ENCODE peak calls at places on chromosomes 13 and 19, in six cellular contexts. C, B, H, U, O and A are unnamed samples.

GRCh38 chr19:58563034-58563573 is 4.7 kb upstream of the UBE2M start:
- DNase-seq in C (peak; percentile 23), B (no peak), H (no peak), U (no peak), O (peak; percentile 68), A (no peak)

GRCh38 chr13:97196340-97196739 is 25.8 kb upstream of the MBNL2 start:
- DNase-seq in C (no peak), B (no peak), H (no peak), U (no peak), O (no peak), A (no peak)

GRCh38 chr13:30169442-30169841 is 137.9 kb downstream of the KATNAL1 start:
- DNase-seq in C (no peak), B (no peak), H (no peak), U (no peak), O (no peak), A (no peak)

GRCh38 chr19:14106840-14107239 is 10.7 kb downstream of the PRKACA start:
- DNase-seq in C (peak; percentile 41), B (no peak), H (no peak), U (no peak), O (no peak), A (no peak)

GRCh38 chr13:20702945-20703784 is at the start of gene IL17D:
- DNase-seq in C (no peak), B (no peak), H (peak; percentile 44), U (no peak), O (peak; percentile 79), A (peak; percentile 60)

GRCh38 chr13:111874981-111875380 is 192.0 kb upstream of the SOX1 start:
- DNase-seq in C (no peak), B (no peak), H (no peak), U (no peak), O (peak; percentile 18), A (no peak)

GRCh38 chr19:19551862-19552192 is 13.8 kb downstream of the CILP2 start:
- DNase-seq in C (no peak), B (no peak), H (no peak), U (no peak), O (no peak), A (no peak)

GRCh38 chr19:32691952-32692726 is 518 bp downstream of the NUDT19 start:
- DNase-seq in C (peak; percentile 71), B (peak; percentile 75), H (peak; percentile 67), U (peak; percentile 85), O (peak; percentile 85), A (peak; percentile 85)

GRCh38 chr13:35566340-35566739 is 89.9 kb upstream of the MAB21L1 start:
- DNase-seq in C (no peak), B (peak; percentile 5), H (no peak), U (no peak), O (no peak), A (peak; percentile 20)

GRCh38 chr13:79451500-79451962 is 29.4 kb upstream of the NDFIP2 start:
- DNase-seq in C (no peak), B (peak; percentile 96), H (peak; percentile 92), U (peak; percentile 41), O (peak; percentile 58), A (peak; percentile 97)

GRCh38 chr13:21747456-21747855 is 76.6 kb downstream of the FGF9 start:
- DNase-seq in C (no peak), B (no peak), H (no peak), U (no peak), O (no peak), A (no peak)

GRCh38 chr19:22616659-22617058 is 17.5 kb upstream of the ZNF492 start:
- DNase-seq in C (no peak), B (no peak), H (no peak), U (no peak), O (no peak), A (no peak)

GRCh38 chr13:111906306-111906705 is 160.6 kb upstream of the SOX1 start:
- DNase-seq in C (no peak), B (no peak), H (no peak), U (no peak), O (no peak), A (no peak)

GRCh38 chr19:45468159-45468651 is 409 bp downstream of the FOSB start:
- DNase-seq in C (no peak), B (no peak), H (no peak), U (no peak), O (peak; percentile 73), A (peak; percentile 57)

GRCh38 chr19:45076029-45076850 is at the start of gene ZNF296:
- DNase-seq in C (peak; percentile 71), B (peak; percentile 31), H (no peak), U (peak; percentile 84), O (peak; percentile 94), A (peak; percentile 86)

GRCh38 chr13:44302233-44302632 is 71.4 kb upstream of the SERP2 start:
- DNase-seq in C (no peak), B (peak; percentile 96), H (no peak), U (no peak), O (no peak), A (no peak)

GRCh38 chr13:88857256-88857655 is 1186.1 kb downstream of the SLITRK5 start:
- DNase-seq in C (no peak), B (no peak), H (no peak), U (no peak), O (no peak), A (no peak)

GRCh38 chr19:37817180-37817911 is 38.0 kb upstream of the ZNF573 start:
- DNase-seq in C (peak; percentile 86), B (peak; percentile 50), H (no peak), U (no peak), O (peak; percentile 95), A (peak; percentile 75)

GRCh38 chr19:2242811-2243210 is 6.2 kb downstream of the SF3A2 start:
- DNase-seq in C (no peak), B (no peak), H (no peak), U (no peak), O (no peak), A (no peak)

GRCh38 chr13:111043575-111043982 is 71.5 kb upstream of the ARHGEF7 start:
- DNase-seq in C (peak; percentile 45), B (peak; percentile 64), H (no peak), U (no peak), O (no peak), A (peak; percentile 84)

GRCh38 chr19:15248106-15248505 is 15.9 kb upstream of the EPHX3 start:
- DNase-seq in C (no peak), B (no peak), H (no peak), U (no peak), O (no peak), A (no peak)

GRCh38 chr19:18225702-18226468 is at the start of gene PDE4C:
- DNase-seq in C (peak; percentile 70), B (no peak), H (no peak), U (no peak), O (peak; percentile 72), A (peak; percentile 27)

GRCh38 chr19:41967056-41967783 is 8.1 kb upstream of the RABAC1 start:
- DNase-seq in C (no peak), B (no peak), H (no peak), U (no peak), O (no peak), A (no peak)

GRCh38 chr19:5949792-5950305 is 28.1 kb downstream of the RANBP3 start:
- DNase-seq in C (peak; percentile 65), B (no peak), H (no peak), U (no peak), O (no peak), A (no peak)

DNA sequence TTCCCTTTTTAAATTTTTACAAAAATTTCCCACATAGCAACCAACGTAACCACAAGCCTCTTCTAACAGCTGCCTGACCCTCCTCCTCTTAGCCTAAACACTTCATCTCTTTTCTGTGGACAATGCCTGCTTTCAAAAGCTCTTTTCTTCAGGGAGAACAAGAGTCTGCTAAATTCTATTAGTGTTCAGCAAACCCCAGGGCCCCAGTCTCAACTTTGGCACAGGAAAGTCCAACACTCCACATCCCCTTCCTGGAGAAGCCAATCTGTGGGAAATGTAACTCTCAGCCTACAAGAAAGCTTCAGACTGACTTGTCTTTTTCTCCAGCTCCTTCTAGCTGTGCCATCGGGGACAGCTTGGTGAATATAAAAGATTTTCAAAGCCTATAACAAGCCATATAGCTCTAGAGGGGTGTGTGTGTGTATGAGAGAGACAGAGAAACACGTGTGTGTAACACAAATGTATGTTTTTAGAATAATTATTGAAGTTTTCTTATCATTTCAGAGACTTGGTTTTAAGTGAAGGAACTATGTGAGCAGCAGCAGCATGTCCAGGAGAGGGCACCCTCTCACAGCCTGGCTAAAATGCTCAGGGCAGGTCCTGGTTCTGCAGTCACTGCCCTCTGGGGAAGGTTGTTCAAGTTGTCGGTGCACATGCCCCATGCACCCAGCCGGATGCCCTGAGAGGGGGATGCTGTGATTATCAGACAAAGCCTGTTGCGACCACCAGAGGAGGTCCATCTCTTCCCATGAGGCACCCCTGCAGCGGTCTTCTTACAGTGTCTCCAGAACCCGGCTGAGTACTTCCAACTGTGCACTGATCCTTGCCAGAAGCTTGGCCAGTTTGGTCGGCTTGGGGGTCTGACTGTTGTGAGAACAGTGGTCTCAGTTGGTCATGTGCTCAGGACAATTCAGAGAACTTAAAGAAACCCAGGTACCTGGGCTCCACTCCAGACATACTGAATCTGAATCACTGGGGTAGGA is 34.4 kb downstream of the CCDC70 start:
- DNase-seq in C (peak; percentile 30), B (peak; percentile 56), H (peak; percentile 16), U (peak; percentile 47), O (peak; percentile 90), A (peak; percentile 43)
- TF ChIP-seq CTCF in C (peak; percentile 79), B (peak; percentile 80), H (peak; percentile 59), U (peak; percentile 60), O (peak; percentile 92), A (peak; percentile 82)

GRCh38 chr13:36673352-36673751 is 468 bp upstream of the SERTM1 start:
- DNase-seq in C (no peak), B (no peak), H (no peak), U (no peak), O (no peak), A (peak; percentile 4)
- H3K4me3 ChIP-seq in C (peak overlapping the region; percentile 70), B (no peak overlapping the region), H (no peak overlapping the region), U (no peak overlapping the region), O (peak overlapping the region; percentile 81), A (no peak overlapping the region)

GRCh38 chr13:32159147-32159869 is 127.7 kb downstream of the FRY start:
- DNase-seq in C (no peak), B (no peak), H (no peak), U (no peak), O (no peak), A (peak; percentile 35)

GRCh38 chr13:32165791-32166190 is 134.2 kb downstream of the FRY start:
- DNase-seq in C (peak; percentile 74), B (peak; percentile 24), H (no peak), U (no peak), O (no peak), A (peak; percentile 38)

GRCh38 chr13:32168136-32168535 is 136.6 kb downstream of the FRY start:
- DNase-seq in C (no peak), B (no peak), H (no peak), U (no peak), O (no peak), A (no peak)

DNA sequence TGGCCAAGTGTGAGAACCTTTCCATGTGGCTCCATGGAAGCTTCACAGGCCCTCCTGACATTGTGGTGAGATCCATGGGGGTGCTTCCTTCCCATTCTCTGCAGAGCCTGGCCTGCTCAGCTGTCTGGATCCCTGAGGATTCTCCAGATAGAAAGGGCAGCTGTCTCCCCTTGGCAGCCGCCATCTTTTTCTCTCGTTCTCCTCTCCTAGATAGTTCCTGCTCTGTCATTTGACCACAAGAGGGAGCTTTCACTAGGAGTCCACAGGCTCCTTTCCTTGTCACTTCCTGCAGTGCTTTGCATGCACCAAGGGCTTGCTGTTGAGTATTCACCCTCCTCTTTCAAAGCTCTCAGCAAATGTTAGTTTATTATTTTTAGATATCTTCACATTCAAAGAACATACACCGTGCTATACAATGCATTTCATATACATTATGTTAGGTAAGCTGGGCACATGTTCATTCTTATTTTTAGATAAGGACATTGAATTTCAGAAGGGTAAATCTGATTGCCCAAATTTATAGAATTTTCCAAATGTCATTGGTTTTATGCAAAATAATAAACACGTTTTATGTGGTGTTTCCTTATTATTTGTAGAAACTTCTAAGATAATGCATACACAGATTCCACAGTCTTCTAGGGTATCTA is 133.2 kb downstream of the FRY start:
- DNase-seq in C (no peak), B (peak; percentile 73), H (peak; percentile 48), U (peak; percentile 76), O (peak; percentile 81), A (peak; percentile 64)
- TF ChIP-seq CTCF in C (peak; percentile 56), B (peak; percentile 82), H (peak; percentile 71), U (peak; percentile 49), O (peak; percentile 90), A (peak; percentile 52)

GRCh38 chr13:31674056-31674455 is 65.3 kb upstream of the RXFP2 start:
- DNase-seq in C (no peak), B (peak; percentile 17), H (no peak), U (no peak), O (no peak), A (peak; percentile 23)
- H3K4me3 ChIP-seq in C (no peak overlapping the region), B (no peak overlapping the region), H (no peak overlapping the region), U (no peak overlapping the region), O (no peak overlapping the region), A (no peak overlapping the region)